ENCODE peak calls at places on chromosomes 2 and 18, in nine cellular contexts. I is stomach, Z is ovary, W is tibial nerve, B is heart left ventricle, H is transverse colon, E is adrenal gland, X is body of pancreas, S is K562. Y is an unnamed sample.

GRCh38 chr2:130380096-130380934 is 24.5 kb downstream of the PTPN18 start:
- DNase-seq in W (no peak), E (no peak), S (peak; percentile 55), Z (no peak), B (no peak), H (no peak), X (no peak), I (no peak), Y (peak; percentile 72)

GRCh38 chr2:209383212-209383611 is 40.6 kb upstream of the MAP2 start:
- DNase-seq in B (no peak), I (no peak), X (no peak), Z (no peak), W (no peak), S (no peak), H (no peak), E (peak; percentile 17), Y (no peak)

GRCh38 chr2:129619471-129619870 is 360.0 kb upstream of the RAB6C start:
- DNase-seq in H (no peak), W (no peak), I (no peak), E (no peak), S (no peak), B (no peak), Z (no peak), X (peak; percentile 15), Y (no peak)

GRCh38 chr2:166240387-166241313 is 112.8 kb upstream of the SCN1A start:
- DNase-seq in B (no peak), I (no peak), E (no peak), W (no peak), Z (no peak), H (no peak), X (no peak), S (no peak), Y (no peak)

GRCh38 chr2:873027-873426 is 77.6 kb upstream of the SNTG2 start:
- DNase-seq in B (no peak), W (no peak), S (no peak), I (peak; percentile 11), H (no peak), Z (no peak), X (no peak), E (no peak), Y (peak; percentile 53)

GRCh38 chr2:46268196-46268595 is 29.0 kb upstream of the EPAS1 start:
- DNase-seq in Z (no peak), E (no peak), H (no peak), X (no peak), B (no peak), S (no peak), W (no peak), I (no peak), Y (no peak)

GRCh38 chr2:7480431-7480830 is 563.2 kb downstream of the RNF144A start:
- DNase-seq in Z (no peak), W (no peak), E (no peak), X (no peak), I (no peak), S (no peak), H (no peak), B (no peak), Y (no peak)

GRCh38 chr2:45570671-45571334 is 40.3 kb downstream of the SRBD1 start:
- DNase-seq in B (no peak), W (no peak), X (no peak), H (no peak), S (no peak), I (no peak), Z (no peak), E (no peak), Y (no peak)

DNA sequence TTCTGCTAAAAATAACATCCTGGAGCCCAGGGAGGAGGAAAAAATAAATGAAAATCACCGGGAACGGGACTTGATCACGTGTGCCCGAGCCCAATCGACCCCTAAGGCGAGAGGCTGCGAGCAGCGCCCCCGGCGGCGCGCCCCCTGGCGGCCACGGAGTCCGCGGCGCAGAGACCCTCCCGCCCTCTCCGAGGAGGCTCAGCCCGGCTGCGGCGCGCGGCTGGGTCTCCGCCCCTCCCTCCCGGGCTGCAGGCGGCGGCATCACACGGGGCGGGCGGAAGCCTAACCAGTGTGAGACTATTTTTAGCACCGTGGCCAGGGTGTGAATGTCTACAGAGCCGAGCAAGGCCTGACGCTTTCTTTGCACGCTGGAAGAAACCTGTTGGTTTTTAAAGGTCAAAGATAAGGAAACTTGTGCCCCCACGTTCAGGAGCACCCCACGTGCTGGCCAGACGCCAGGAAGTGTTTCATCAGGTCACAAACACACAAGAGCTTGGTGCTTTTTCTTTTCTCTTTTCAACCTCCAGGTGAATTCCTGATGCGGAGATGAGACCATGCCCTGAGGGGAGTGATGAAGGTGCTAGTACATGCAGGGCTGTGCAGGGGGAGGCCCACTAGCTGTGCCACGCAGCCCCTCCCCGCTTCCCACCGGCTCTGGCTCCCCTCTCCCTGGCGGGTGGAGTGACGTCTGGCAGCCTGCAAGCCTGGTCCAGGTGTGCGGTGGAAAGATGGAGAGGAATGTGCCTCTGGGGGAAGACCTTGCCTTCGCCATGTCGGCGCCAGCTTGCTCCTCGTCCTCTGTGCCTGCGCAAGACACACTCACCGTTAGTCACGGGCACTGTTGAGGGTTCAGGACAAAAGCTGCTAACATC is 35.3 kb upstream of the DNMT3A start:
- DNase-seq in X (peak; percentile 86), W (peak; percentile 54), E (peak; percentile 86), S (peak; percentile 92), H (peak; percentile 91), B (peak; percentile 90), Z (peak; percentile 85), I (peak; percentile 91), Y (peak; percentile 94)
- TF ChIP-seq POLR2A in X (no peak), W (no peak), E (no peak), S (no peak), H (no peak), B (no peak), Z (no peak), I (no peak), Y (no peak)

DNA sequence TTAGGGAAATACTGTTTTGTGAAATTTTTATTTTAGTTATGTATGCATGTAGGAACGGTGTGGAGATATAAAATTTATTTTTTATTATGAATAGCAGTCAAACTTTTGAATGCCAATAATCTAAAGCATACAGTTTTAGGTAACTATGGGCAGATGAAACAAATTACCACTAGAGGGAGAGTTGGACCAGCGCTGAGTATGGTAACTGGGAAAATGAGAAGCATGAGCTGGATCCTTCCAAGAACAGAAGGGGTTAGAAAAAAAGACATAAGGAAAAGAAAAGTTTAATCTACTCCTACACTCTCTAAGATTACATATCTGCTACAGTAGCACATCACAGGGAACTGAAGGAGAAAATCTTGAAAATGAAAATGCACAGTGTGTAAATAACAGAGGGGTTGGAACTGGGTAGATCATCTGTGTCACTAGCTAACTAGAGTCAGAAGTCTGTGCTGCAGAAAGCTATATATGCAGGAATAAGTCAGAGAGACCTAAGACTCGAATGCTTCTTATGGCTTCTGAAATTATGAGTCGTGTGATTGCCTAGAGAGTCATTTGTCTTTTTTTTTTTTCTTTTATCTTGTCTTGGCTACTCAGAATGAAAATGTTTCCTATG is 15.6 kb downstream of the REG3G start:
- DNase-seq in Z (no peak), X (peak; percentile 25), H (no peak), B (no peak), I (no peak), S (peak; percentile 12), W (no peak), E (no peak), Y (no peak)
- TF ChIP-seq CTCF in Z (no peak), X (peak; percentile 81), H (peak; percentile 50), B (peak; percentile 23), I (no peak), S (no peak), W (peak; percentile 31), E (peak; percentile 38), Y (no peak)

GRCh38 chr18:36085195-36085594 is 17.8 kb upstream of the RPRD1A start:
- DNase-seq in B (no peak), Z (no peak), S (no peak), H (no peak), E (no peak), W (no peak), X (no peak), I (no peak), Y (no peak)

GRCh38 chr18:36089001-36089400 is 21.6 kb upstream of the RPRD1A start:
- DNase-seq in E (no peak), W (no peak), B (no peak), Z (no peak), I (no peak), S (no peak), H (no peak), X (no peak), Y (no peak)

GRCh38 chr18:36083729-36084128 is 16.4 kb upstream of the RPRD1A start:
- DNase-seq in E (no peak), B (no peak), I (no peak), W (no peak), S (no peak), X (no peak), Z (no peak), H (no peak), Y (no peak)

GRCh38 chr18:36088256-36088655 is 20.9 kb upstream of the RPRD1A start:
- DNase-seq in B (no peak), E (no peak), X (no peak), H (no peak), S (no peak), Z (no peak), I (no peak), W (no peak), Y (no peak)

DNA sequence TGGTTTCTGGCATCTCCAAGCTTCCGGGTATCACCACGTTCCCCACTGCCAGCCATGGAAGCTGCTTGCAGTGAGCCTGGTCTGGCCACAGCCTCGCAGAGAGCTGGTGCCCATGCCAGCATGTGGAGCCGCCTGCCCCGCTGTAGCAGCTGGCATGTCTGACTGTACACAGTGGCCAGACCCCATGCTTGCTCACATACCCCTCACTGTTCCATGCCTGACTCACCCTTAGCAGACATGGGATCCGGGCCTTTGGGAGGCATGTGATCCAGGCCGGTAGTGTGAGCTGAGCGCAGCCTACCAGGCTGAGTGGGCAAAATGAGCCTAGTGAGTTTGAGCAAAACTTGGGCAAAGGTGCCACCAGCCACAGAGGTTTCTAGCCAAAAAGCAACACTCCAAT is 18.8 kb upstream of the RPRD1A start:
- DNase-seq in S (no peak), Z (no peak), E (no peak), H (no peak), B (no peak), I (no peak), X (no peak), W (no peak), Y (no peak)
- H3K4me3 ChIP-seq in S (no peak overlapping the region), Z (no peak overlapping the region), E (no peak overlapping the region), H (no peak overlapping the region), B (no peak overlapping the region), I (no peak overlapping the region), X (no peak overlapping the region), W (no peak overlapping the region), Y (no peak overlapping the region)

GRCh38 chr2:24050041-24050655 is 607 bp downstream of the FKBP1B start:
- DNase-seq in B (peak; percentile 45), E (peak; percentile 36), I (peak; percentile 30), X (peak; percentile 37), S (no peak), W (no peak), Z (peak; percentile 23), H (peak; percentile 19), Y (no peak)

GRCh38 chr2:24048662-24049484 is 668 bp upstream of the FKBP1B start:
- DNase-seq in X (no peak), E (no peak), B (no peak), I (no peak), W (no peak), H (no peak), Z (no peak), S (no peak), Y (no peak)

GRCh38 chr2:24047703-24048033 is 477 bp upstream of the WDCP start:
- DNase-seq in I (no peak), B (no peak), E (no peak), W (no peak), H (no peak), Z (no peak), S (no peak), X (no peak), Y (no peak)

GRCh38 chr2:24051833-24052232 is 2.3 kb downstream of the FKBP1B start:
- DNase-seq in X (no peak), E (no peak), W (no peak), Z (no peak), B (no peak), I (no peak), S (no peak), H (no peak), Y (no peak)

GRCh38 chr2:24049485-24050021 is at the start of gene FKBP1B:
- DNase-seq in X (peak; percentile 50), W (peak; percentile 9), S (peak; percentile 92), I (peak; percentile 80), E (peak; percentile 41), B (peak; percentile 66), H (peak; percentile 80), Z (peak; percentile 56), Y (peak; percentile 90)
- TF ChIP-seq POLR2A in X (peak; percentile 53), W (peak; percentile 59), S (peak; percentile 41), I (no peak), E (no peak), B (no peak), H (peak; percentile 53), Z (no peak), Y (no peak)